ENCODE peak calls at places on chromosomes 6 and 20, in five cellular contexts. One of them, this sample, is unnamed.
A peak's percentile ranks its signal among the peaks of the same experiment; 100 is the strongest.

GRCh38 chr6:50791900-50792508 is 26.7 kb upstream of the TFAP2B start:
- DNase-seq in T-helper 17 cell: no peak
- DNase-seq in H9: no peak
- DNase-seq in D341Med: peak; percentile 48
- DNase-seq in colonic mucosa: no peak
- DNase-seq in this sample: no peak

GRCh38 chr20:53002786-53003185 is 30.6 kb downstream of the TSHZ2 start:
- DNase-seq in T-helper 17 cell: no peak
- DNase-seq in H9: no peak
- DNase-seq in D341Med: no peak
- DNase-seq in colonic mucosa: no peak
- DNase-seq in this sample: no peak

GRCh38 chr6:116280161-116280959 is 630 bp upstream of the TSPYL1 start:
- DNase-seq in T-helper 17 cell: no peak
- DNase-seq in H9: no peak
- DNase-seq in D341Med: no peak
- DNase-seq in colonic mucosa: no peak
- DNase-seq in this sample: no peak

GRCh38 chr6:9103876-9104521 is 668.7 kb upstream of the SLC35B3 start:
- DNase-seq in T-helper 17 cell: no peak
- DNase-seq in H9: peak; percentile 50
- DNase-seq in D341Med: no peak
- DNase-seq in colonic mucosa: no peak
- DNase-seq in this sample: no peak

GRCh38 chr20:9439806-9440205 is 74.6 kb upstream of the LAMP5 start:
- DNase-seq in T-helper 17 cell: no peak
- DNase-seq in H9: no peak
- DNase-seq in D341Med: no peak
- DNase-seq in colonic mucosa: no peak
- DNase-seq in this sample: no peak

GRCh38 chr6:35148167-35148741 is 7.1 kb upstream of the TCP11 start:
- DNase-seq in T-helper 17 cell: no peak
- DNase-seq in H9: peak; percentile 91
- DNase-seq in D341Med: no peak
- DNase-seq in colonic mucosa: no peak
- DNase-seq in this sample: no peak

GRCh38 chr6:6685249-6685667 is 96.7 kb downstream of the LY86 start:
- DNase-seq in T-helper 17 cell: no peak
- DNase-seq in H9: no peak
- DNase-seq in D341Med: no peak
- DNase-seq in colonic mucosa: no peak
- DNase-seq in this sample: no peak

GRCh38 chr6:75230484-75231325 is 12.9 kb downstream of the COX7A2 start:
- DNase-seq in T-helper 17 cell: no peak
- DNase-seq in H9: no peak
- DNase-seq in D341Med: peak; percentile 61
- DNase-seq in colonic mucosa: peak; percentile 34
- DNase-seq in this sample: no peak

GRCh38 chr6:125802943-125803377 is 12.2 kb downstream of the NCOA7 start:
- DNase-seq in T-helper 17 cell: no peak
- DNase-seq in H9: no peak
- DNase-seq in D341Med: no peak
- DNase-seq in colonic mucosa: no peak
- DNase-seq in this sample: no peak

GRCh38 chr6:111871725-111872520 is 1.3 kb downstream of the FYN start:
- DNase-seq in T-helper 17 cell: no peak
- DNase-seq in H9: no peak
- DNase-seq in D341Med: peak; percentile 65
- DNase-seq in colonic mucosa: peak; percentile 31
- DNase-seq in this sample: peak; percentile 16

GRCh38 chr6:35016417-35017221 is 124.5 kb downstream of the TCP11 start:
- DNase-seq in T-helper 17 cell: no peak
- DNase-seq in H9: no peak
- DNase-seq in D341Med: no peak
- DNase-seq in colonic mucosa: no peak
- DNase-seq in this sample: no peak

GRCh38 chr20:21510414-21510971 is 3.4 kb downstream of the NKX2-2 start:
- DNase-seq in T-helper 17 cell: no peak
- DNase-seq in H9: peak; percentile 52
- DNase-seq in D341Med: no peak
- DNase-seq in colonic mucosa: no peak
- DNase-seq in this sample: no peak